ENCODE peak calls at places on chromosomes 3 and 15, in eight cellular contexts. T is GM12878, W is A549, N is sigmoid colon, R is stomach, L is ovary, J is K562, I is SK-N-SH. K is an unnamed sample.

GRCh38 chr15:57393081-57393480 is 16.8 kb downstream of the CGNL1 start:
- DNase-seq in T (no peak), W (no peak), N (no peak), R (no peak), L (no peak), J (no peak), I (no peak), K (no peak)

GRCh38 chr3:53571264-53571663 is 76.9 kb downstream of the CACNA1D start:
- DNase-seq in T (no peak), W (no peak), N (no peak), R (peak; percentile 36), L (no peak), J (no peak), I (no peak), K (no peak)

GRCh38 chr3:70064194-70064787 is 64.8 kb downstream of the SAMMSON start:
- DNase-seq in T (peak; percentile 1), W (peak; percentile 4), N (no peak), R (no peak), L (no peak), J (peak; percentile 7), I (peak; percentile 8), K (no peak)

GRCh38 chr3:113186566-113186965 is 24.8 kb upstream of the BOC start:
- DNase-seq in T (no peak), W (no peak), N (no peak), R (no peak), L (no peak), J (no peak), I (no peak), K (peak; percentile 57)

GRCh38 chr3:37310666-37311050 is 136.3 kb upstream of the LRRFIP2 start:
- DNase-seq in T (no peak), W (no peak), N (no peak), R (no peak), L (no peak), J (no peak), I (no peak), K (no peak)

GRCh38 chr15:93942140-93942808 is 289.1 kb upstream of the MCTP2 start:
- DNase-seq in T (no peak), W (no peak), N (no peak), R (no peak), L (no peak), J (no peak), I (no peak), K (no peak)

GRCh38 chr15:99706557-99707303 is 26.5 kb downstream of the LYSMD4 start:
- DNase-seq in T (no peak), W (no peak), N (no peak), R (no peak), L (no peak), J (no peak), I (no peak), K (no peak)

GRCh38 chr3:45690331-45691035 is 1.3 kb downstream of the SACM1L start:
- DNase-seq in T (no peak), W (no peak), N (no peak), R (no peak), L (no peak), J (no peak), I (peak; percentile 67), K (no peak)

GRCh38 chr3:112327371-112327951 is 5.5 kb upstream of the CD200 start:
- DNase-seq in T (peak; percentile 79), W (peak; percentile 11), N (no peak), R (no peak), L (no peak), J (peak; percentile 6), I (peak; percentile 66), K (no peak)

GRCh38 chr15:40081691-40082194 is 26.9 kb downstream of the BMF start:
- DNase-seq in T (no peak), W (no peak), N (peak; percentile 86), R (peak; percentile 72), L (peak; percentile 78), J (peak; percentile 55), I (peak; percentile 72), K (no peak)

GRCh38 chr15:31228980-31229826 is 97.4 kb upstream of the KLF13 start:
- DNase-seq in T (peak; percentile 91), W (peak; percentile 55), N (no peak), R (peak; percentile 88), L (no peak), J (no peak), I (no peak), K (no peak)

GRCh38 chr3:189204467-189204866 is 32.7 kb downstream of the TPRG1 start:
- DNase-seq in T (no peak), W (no peak), N (no peak), R (no peak), L (no peak), J (no peak), I (peak; percentile 4), K (no peak)

GRCh38 chr3:2985479-2985878 is 124.7 kb downstream of the IL5RA start:
- DNase-seq in T (no peak), W (no peak), N (no peak), R (no peak), L (no peak), J (no peak), I (no peak), K (no peak)

GRCh38 chr3:14544282-14545250 is 4.4 kb upstream of the GRIP2 start:
- DNase-seq in T (no peak), W (no peak), N (no peak), R (no peak), L (no peak), J (no peak), I (no peak), K (no peak)

GRCh38 chr15:95470997-95471692 is 859.4 kb upstream of the NR2F2 start:
- DNase-seq in T (no peak), W (no peak), N (no peak), R (no peak), L (peak; percentile 63), J (no peak), I (no peak), K (no peak)

GRCh38 chr3:57221883-57222282 is 5.6 kb upstream of the APPL1 start:
- DNase-seq in T (no peak), W (no peak), N (no peak), R (no peak), L (no peak), J (no peak), I (peak; percentile 36), K (no peak)

GRCh38 chr3:49124203-49124602 is 3.6 kb upstream of the USP19 start:
- DNase-seq in T (no peak), W (no peak), N (no peak), R (no peak), L (no peak), J (no peak), I (no peak), K (no peak)

GRCh38 chr3:131341761-131342160 is 39.8 kb upstream of the NUDT16 start:
- DNase-seq in T (no peak), W (no peak), N (no peak), R (no peak), L (no peak), J (no peak), I (no peak), K (no peak)

GRCh38 chr3:59451041-59451763 is 401.4 kb upstream of the CFAP20DC start:
- DNase-seq in T (peak; percentile 97), W (no peak), N (no peak), R (no peak), L (no peak), J (no peak), I (no peak), K (no peak)
- TF ChIP-seq EP300 in T (peak; percentile 85), W (no peak), N (no peak), R (no peak), L (no peak), J (no peak), I (no peak), K (no peak)

DNA sequence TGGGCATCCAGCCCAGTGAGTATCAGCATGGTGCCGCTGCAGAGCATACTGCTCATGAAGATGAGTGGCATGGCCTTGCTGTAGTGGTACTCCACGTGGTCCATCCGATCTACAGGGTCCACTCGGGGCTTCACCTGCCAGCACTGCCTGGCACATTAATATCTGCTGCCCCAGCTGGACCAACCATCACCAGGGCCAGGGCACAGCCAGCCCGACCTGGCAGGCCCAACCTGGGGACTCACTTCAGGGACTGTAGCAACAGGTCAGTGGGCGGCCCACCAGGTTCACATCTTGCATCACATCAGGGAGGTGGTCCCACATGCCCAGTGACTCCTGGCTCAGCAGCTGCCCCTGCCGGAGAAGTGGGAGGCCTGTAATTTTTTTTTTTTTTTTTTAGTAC is 48.1 kb downstream of the CDIN1 start:
- DNase-seq in T (no peak), W (no peak), N (no peak), R (no peak), L (no peak), J (no peak), I (no peak), K (no peak)
- H3K4me1 ChIP-seq in T (no peaks in the 10 kb centered on the region), W (peaks cover 9% of the 10 kb centered on the region), N (peaks cover 2% of the 10 kb centered on the region), R (no peaks in the 10 kb centered on the region), L (no peaks in the 10 kb centered on the region), J (no peaks in the 10 kb centered on the region), I (no peaks in the 10 kb centered on the region), K (peaks cover 5% of the 10 kb centered on the region)

GRCh38 chr3:193149998-193150397 is 91.0 kb upstream of the PLAAT1 start:
- DNase-seq in T (no peak), W (no peak), N (no peak), R (no peak), L (no peak), J (peak; percentile 1), I (no peak), K (no peak)
- TF ChIP-seq EP300 in T (no peak), W (no peak), N (no peak), R (no peak), L (no peak), J (no peak), I (no peak), K (no peak)

DNA sequence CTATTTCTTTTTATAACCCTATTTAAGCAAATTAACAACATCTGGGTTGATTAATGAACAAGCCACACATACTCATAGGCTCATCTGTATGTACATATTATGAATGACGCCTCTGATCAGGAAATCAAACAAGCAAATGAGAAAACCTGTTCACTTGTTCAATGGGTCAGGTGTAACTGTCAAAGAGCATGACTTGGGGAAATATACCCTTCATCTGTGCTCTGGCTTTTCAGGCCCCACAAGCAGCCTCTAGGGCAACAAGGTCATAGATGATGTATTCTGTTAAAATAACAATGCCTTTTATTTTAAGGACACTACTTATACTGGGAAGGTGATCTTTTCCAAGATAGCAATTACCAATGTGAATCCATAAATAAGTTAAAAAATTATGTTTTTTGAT is 102.0 kb downstream of the RBMS3 start:
- DNase-seq in T (no peak), W (no peak), N (no peak), R (no peak), L (no peak), J (no peak), I (no peak), K (no peak)
- H3K4me1 ChIP-seq in T (no peaks in the 10 kb centered on the region), W (no peaks in the 10 kb centered on the region), N (peaks cover 39% of the 10 kb centered on the region), R (no peaks in the 10 kb centered on the region), L (peaks cover 7% of the 10 kb centered on the region), J (no peaks in the 10 kb centered on the region), I (peaks cover 10% of the 10 kb centered on the region), K (peaks cover 41% of the 10 kb centered on the region)

DNA sequence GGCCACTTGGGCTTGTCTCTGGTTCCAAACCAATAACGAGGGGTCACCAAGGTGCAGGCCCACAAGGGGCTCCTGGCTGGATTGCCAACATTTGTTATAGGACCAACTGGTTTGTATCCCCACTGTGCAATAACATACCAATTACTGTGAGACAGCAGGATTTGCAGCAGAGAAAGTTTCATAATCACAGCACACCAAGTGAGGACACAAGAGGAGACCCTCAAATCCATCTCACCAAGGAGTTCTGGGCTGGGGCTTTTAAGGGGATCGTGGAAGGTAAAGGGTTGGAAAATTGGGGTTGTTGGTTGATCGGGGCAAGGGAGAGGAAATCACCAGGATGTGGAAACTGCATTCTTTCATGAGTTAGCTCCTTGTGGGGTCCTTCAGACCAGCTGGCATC is 29.7 kb upstream of the LHFPL4 start:
- DNase-seq in T (no peak), W (no peak), N (no peak), R (no peak), L (no peak), J (no peak), I (no peak), K (peak; percentile 62)
- TF ChIP-seq EP300 in T (no peak), W (no peak), N (no peak), R (no peak), L (no peak), J (no peak), I (no peak), K (no peak)

K was measured in esophagus muscularis mucosa.